ENCODE peak calls at places on chromosomes 2 and 18, in five cellular contexts. V is tibial nerve; B is GM23338; J is mesothelial cell of epicardium; E is CD4-positive, alpha-beta T cell. Y is an unnamed sample.

GRCh38 chr2:30768708-30769580 is 38.3 kb downstream of the CAPN13 start:
- DNase-seq in V (no peak), B (no peak), J (no peak), E (no peak), Y (no peak)

GRCh38 chr2:98505311-98505808 is 60.7 kb downstream of the INPP4A start:
- DNase-seq in V (no peak), B (no peak), J (no peak), E (peak), Y (no peak)

GRCh38 chr18:32542221-32542798 is 71.6 kb upstream of the GAREM1 start:
- DNase-seq in V (no peak), B (peak), J (no peak), E (no peak), Y (no peak)

GRCh38 chr2:186027922-186028321 is 289.3 kb downstream of the FSIP2 start:
- DNase-seq in V (no peak), B (no peak), J (no peak), E (no peak), Y (no peak)

GRCh38 chr2:6782523-6783061 is 83.1 kb downstream of the CMPK2 start:
- DNase-seq in V (no peak), B (no peak), J (no peak), E (no peak), Y (no peak)

GRCh38 chr2:20661028-20661980 is 5.6 kb upstream of the GDF7 start:
- DNase-seq in V (no peak), B (peak), J (peak), E (peak), Y (peak)

GRCh38 chr18:78006805-78007204 is 757.2 kb downstream of the GALR1 start:
- DNase-seq in V (no peak), B (no peak), J (no peak), E (no peak), Y (no peak)

GRCh38 chr2:231138699-231139098 is 13.9 kb upstream of the HTR2B start:
- DNase-seq in V (no peak), B (no peak), J (no peak), E (no peak), Y (no peak)

GRCh38 chr2:30664761-30665358 is 142.4 kb downstream of the CAPN13 start:
- DNase-seq in V (no peak), B (no peak), J (no peak), E (no peak), Y (no peak)

GRCh38 chr2:45894211-45894610 is 242.7 kb downstream of the PRKCE start:
- DNase-seq in V (no peak), B (no peak), J (no peak), E (no peak), Y (no peak)

GRCh38 chr2:59249441-59250330 is 1008.6 kb upstream of the FANCL start:
- DNase-seq in V (no peak), B (no peak), J (no peak), E (no peak), Y (no peak)

GRCh38 chr2:9207641-9208301 is 1.2 kb downstream of the ASAP2 start:
- DNase-seq in V (no peak), B (peak), J (peak), E (no peak), Y (no peak)

GRCh38 chr2:96330407-96330806 is 5.2 kb upstream of the NCAPH start:
- DNase-seq in V (no peak), B (no peak), J (no peak), E (no peak), Y (no peak)

GRCh38 chr2:34102359-34102758 is 503.3 kb upstream of the FAM98A start:
- DNase-seq in V (no peak), B (no peak), J (no peak), E (no peak), Y (no peak)

GRCh38 chr2:191051825-191052778 is 38.1 kb upstream of the STAT1 start:
- DNase-seq in V (no peak), B (peak), J (no peak), E (no peak), Y (no peak)

GRCh38 chr2:229245013-229245412 is 26.1 kb downstream of the PID1 start:
- DNase-seq in V (no peak), B (peak), J (no peak), E (no peak), Y (no peak)

GRCh38 chr18:79905993-79906392 is 45.5 kb downstream of the SLC66A2 start:
- DNase-seq in V (no peak), B (no peak), J (no peak), E (no peak), Y (no peak)

GRCh38 chr2:88481937-88482336 is 29.4 kb upstream of the FOXI3 start:
- DNase-seq in V (no peak), B (peak), J (no peak), E (no peak), Y (no peak)

GRCh38 chr18:36186461-36187137 is 698 bp upstream of the MOCOS start:
- DNase-seq in V (no peak), B (peak), J (no peak), E (no peak), Y (no peak)

GRCh38 chr2:66134113-66134730 is 300.7 kb upstream of the MEIS1 start:
- DNase-seq in V (no peak), B (peak), J (no peak), E (no peak), Y (no peak)

GRCh38 chr2:34738691-34739090 is 1139.6 kb upstream of the FAM98A start:
- DNase-seq in V (no peak), B (peak), J (no peak), E (no peak), Y (no peak)

GRCh38 chr18:73669299-73669698 is 478.3 kb downstream of the FBXO15 start:
- DNase-seq in V (no peak), B (no peak), J (no peak), E (no peak), Y (no peak)

GRCh38 chr2:231687133-231687852 is 21.0 kb upstream of the PTMA start:
- DNase-seq in V (no peak), B (peak), J (no peak), E (peak), Y (no peak)

GRCh38 chr2:233329489-233330135 is 22.0 kb downstream of the SAG start:
- DNase-seq in V (no peak), B (peak), J (no peak), E (no peak), Y (no peak)

GRCh38 chr2:196149926-196150325 is 21.5 kb downstream of the STK17B start:
- DNase-seq in V (no peak), B (no peak), J (no peak), E (no peak), Y (no peak)

GRCh38 chr2:22701761-22702160 is 683.2 kb upstream of the KLHL29 start:
- DNase-seq in V (no peak), B (no peak), J (no peak), E (no peak), Y (no peak)

GRCh38 chr2:69717902-69718301 is 24.0 kb upstream of the ANXA4 start:
- DNase-seq in V (no peak), B (peak), J (no peak), E (no peak), Y (no peak)

GRCh38 chr2:75142081-75142480 is 57.2 kb downstream of the TACR1 start:
- DNase-seq in V (no peak), B (no peak), J (no peak), E (no peak), Y (no peak)

GRCh38 chr18:58161659-58162058 is 117.6 kb downstream of the NEDD4L start:
- DNase-seq in V (no peak), B (peak), J (no peak), E (no peak), Y (no peak)

GRCh38 chr2:71544919-71545571 is 91.7 kb downstream of the DYSF start:
- DNase-seq in V (no peak), B (no peak), J (no peak), E (no peak), Y (no peak)

GRCh38 chr2:138476186-138476585 is 25.4 kb upstream of the SPOPL start:
- DNase-seq in V (no peak), B (no peak), J (no peak), E (no peak), Y (no peak)

GRCh38 chr2:170332676-170333402 is 154.9 kb downstream of the MYO3B start:
- DNase-seq in V (no peak), B (no peak), J (no peak), E (no peak), Y (no peak)

GRCh38 chr2:119248311-119248710 is 24.7 kb downstream of the STEAP3 start:
- DNase-seq in V (no peak), B (no peak), J (no peak), E (no peak), Y (no peak)

GRCh38 chr2:2691419-2691818 is 360.3 kb upstream of the MYT1L start:
- DNase-seq in V (no peak), B (no peak), J (no peak), E (no peak), Y (no peak)

GRCh38 chr18:76518073-76518472 is 23.0 kb upstream of the ZNF516 start:
- DNase-seq in V (no peak), B (peak), J (no peak), E (no peak), Y (no peak)